ENCODE peak calls at places on chromosomes 11 and 22, in six cellular contexts. O is HAP-1, D is cardiac muscle cell, E is germinal center, S is NCI-H1105 treated with DMSO at 0.1 percent for 48 hours, W is kidney. X is an unnamed sample.

GRCh38 chr11:115623021-115623451 is 118.8 kb upstream of the CADM1 start:
- DNase-seq in W (peak), E (no peak), D (peak), O (no peak), S (no peak), X (no peak)

GRCh38 chr22:17945851-17946690 is 78.3 kb downstream of the MICAL3 start:
- DNase-seq in O (no peak), E (no peak), D (no peak), S (no peak), W (no peak), X (no peak)

GRCh38 chr22:46105494-46106278 is 44.6 kb upstream of the PPARA start:
- DNase-seq in W (peak), E (no peak), D (peak), O (no peak), S (no peak), X (no peak)

GRCh38 chr11:133531971-133532651 is at the start of gene OPCML:
- DNase-seq in O (no peak), D (no peak), S (no peak), W (no peak), E (no peak), X (no peak)

GRCh38 chr11:21811572-21811971 is 381.3 kb upstream of the ANO5 start:
- DNase-seq in D (no peak), O (peak), W (no peak), E (no peak), S (no peak), X (no peak)

GRCh38 chr22:19223617-19224016 is 45.1 kb upstream of the SLC25A1 start:
- DNase-seq in O (no peak), W (no peak), E (no peak), D (no peak), S (no peak), X (no peak)

GRCh38 chr11:62665630-62666258 is 632 bp downstream of the CSKMT start:
- DNase-seq in W (peak), S (no peak), O (peak), E (peak), D (peak), X (no peak)

GRCh38 chr22:28983788-28984441 is 77.7 kb downstream of the C22orf31 start:
- DNase-seq in S (no peak), O (no peak), W (no peak), D (peak), E (no peak), X (no peak)

GRCh38 chr11:107747622-107748021 is 35.8 kb upstream of the SLN start:
- DNase-seq in E (no peak), S (no peak), D (no peak), W (no peak), O (no peak), X (no peak)

GRCh38 chr11:114215428-114215827 is 80.8 kb upstream of the NNMT start:
- DNase-seq in E (no peak), S (no peak), W (no peak), O (no peak), D (no peak), X (no peak)

GRCh38 chr11:46977038-46977818 is 40.7 kb downstream of the CSTPP1 start:
- DNase-seq in D (peak), W (no peak), S (no peak), E (no peak), O (peak), X (peak)

GRCh38 chr11:117532568-117532967 is 204.9 kb downstream of the CEP164 start:
- DNase-seq in O (no peak), S (no peak), E (no peak), W (no peak), D (no peak), X (no peak)

GRCh38 chr11:45157247-45158209 is 11.1 kb downstream of the PRDM11 start:
- DNase-seq in O (no peak), W (no peak), S (no peak), D (no peak), E (no peak), X (no peak)

GRCh38 chr11:3056296-3057068 is 741 bp downstream of the CARS1 start:
- DNase-seq in D (no peak), O (peak), W (peak), S (peak), E (no peak), X (no peak)

GRCh38 chr11:70928854-70929598 is 323.4 kb downstream of the SHANK2 start:
- DNase-seq in O (no peak), S (no peak), E (no peak), D (no peak), W (peak), X (no peak)

GRCh38 chr11:15111215-15111614 is 3.5 kb upstream of the INSC start:
- DNase-seq in O (no peak), W (no peak), D (no peak), S (no peak), E (no peak), X (no peak)

GRCh38 chr11:115298613-115299012 is 205.6 kb downstream of the CADM1 start:
- DNase-seq in D (no peak), E (no peak), S (peak), O (no peak), W (no peak), X (no peak)

GRCh38 chr22:48236261-48236660 is 1473.8 kb downstream of the TBC1D22A start:
- DNase-seq in D (no peak), O (no peak), S (no peak), E (no peak), W (no peak), X (no peak)

GRCh38 chr22:32564170-32565001 is 89.8 kb downstream of the FBXO7 start:
- DNase-seq in E (no peak), W (no peak), O (peak), D (peak), S (no peak), X (no peak)

GRCh38 chr22:40709752-40710413 is 30.6 kb downstream of the MCHR1 start:
- DNase-seq in O (no peak), E (no peak), S (no peak), W (no peak), D (peak), X (no peak)

GRCh38 chr22:43230983-43231723 is 44.2 kb upstream of the TTLL12 start:
- DNase-seq in W (no peak), E (peak), D (peak), O (peak), S (peak), X (peak)

GRCh38 chr11:116990061-116990473 is 108.2 kb downstream of the SIK3 start:
- DNase-seq in D (peak), O (peak), E (no peak), S (no peak), W (no peak), X (no peak)

GRCh38 chr11:115164774-115165173 is 339.4 kb downstream of the CADM1 start:
- DNase-seq in O (no peak), W (no peak), S (no peak), E (no peak), D (no peak), X (peak)

X was measured in NT2/D1.